ENCODE peak calls at places on chromosomes 13 and 19, in seven cellular contexts. S, F, X, D, J, P and Y are unnamed samples.
A peak's percentile ranks its signal among the peaks of the same experiment; 100 is the strongest.

GRCh38 chr13:41579168-41579567 is 121.8 kb downstream of the RGCC start:
- DNase-seq in S (no peak), F (no peak), X (no peak), D (no peak), J (no peak), P (no peak), Y (no peak)

GRCh38 chr13:47484564-47484963 is 516.5 kb downstream of the SUCLA2 start:
- DNase-seq in S (peak; percentile 13), F (no peak), X (no peak), D (no peak), J (no peak), P (no peak), Y (no peak)

GRCh38 chr19:56837492-56837891 is 3.0 kb downstream of the PEG3 start:
- DNase-seq in S (no peak), F (no peak), X (no peak), D (no peak), J (peak; percentile 72), P (no peak), Y (no peak)

GRCh38 chr19:41233748-41234240 is 14.8 kb downstream of the AXL start:
- DNase-seq in S (no peak), F (no peak), X (no peak), D (no peak), J (peak; percentile 47), P (no peak), Y (no peak)

GRCh38 chr19:1428738-1429391 is 9.3 kb upstream of the RPS15 start:
- DNase-seq in S (no peak), F (no peak), X (no peak), D (no peak), J (no peak), P (no peak), Y (no peak)

GRCh38 chr13:27425151-27425917 is 915 bp downstream of the GTF3A start:
- DNase-seq in S (no peak), F (no peak), X (no peak), D (no peak), J (no peak), P (peak; percentile 31), Y (no peak)

GRCh38 chr13:48096670-48097069 is 1.8 kb upstream of the MED4 start:
- DNase-seq in S (no peak), F (no peak), X (no peak), D (no peak), J (no peak), P (no peak), Y (no peak)

GRCh38 chr19:18300930-18301717 is 19.7 kb upstream of the JUND start:
- DNase-seq in S (no peak), F (no peak), X (no peak), D (no peak), J (peak; percentile 77), P (no peak), Y (no peak)

GRCh38 chr13:41065098-41065497 is 3.8 kb downstream of the WBP4 start:
- DNase-seq in S (no peak), F (no peak), X (peak; percentile 60), D (no peak), J (no peak), P (no peak), Y (no peak)

GRCh38 chr19:39951686-39952085 is 17.3 kb upstream of the FCGBP start:
- DNase-seq in S (no peak), F (no peak), X (peak; percentile 6), D (no peak), J (no peak), P (no peak), Y (no peak)

GRCh38 chr13:113157929-113158747 is at the start of gene PROZ:
- DNase-seq in S (no peak), F (no peak), X (no peak), D (no peak), J (no peak), P (no peak), Y (no peak)

GRCh38 chr13:113045214-113046007 is 60.2 kb upstream of the F7 start:
- DNase-seq in S (no peak), F (no peak), X (no peak), D (no peak), J (no peak), P (no peak), Y (no peak)